ENCODE peak calls at places on chromosome 18, in five cellular contexts. F is A549, C is BE2C, D is ovary, A is kidney. H is an unnamed sample. For H3K4me1, the result is how much of the 10 kb centered on the place peaks cover.

GRCh38 chr18:45771587-45771986 is 47.6 kb downstream of the SLC14A1 start:
- DNase-seq in F (no peak), C (no peak), A (peak), D (no peak), H (no peak)

GRCh38 chr18:62576858-62577512 is 54.2 kb downstream of the ZCCHC2 start:
- DNase-seq in C (no peak), F (no peak), D (no peak), A (no peak), H (no peak)

GRCh38 chr18:38635706-38636105 is 1070.1 kb upstream of the CELF4 start:
- DNase-seq in A (no peak), D (no peak), C (no peak), F (no peak), H (no peak)

GRCh38 chr18:12121175-12122095 is 27.8 kb downstream of the ANKRD62 start:
- DNase-seq in D (no peak), A (no peak), F (no peak), C (no peak), H (no peak)

GRCh38 chr18:67813380-67814028 is 297.0 kb upstream of the DSEL start:
- DNase-seq in F (no peak), C (no peak), D (no peak), A (no peak), H (no peak)

GRCh38 chr18:52694804-52695203 is 354.8 kb downstream of the DCC start:
- DNase-seq in A (no peak), C (no peak), F (peak), D (no peak), H (no peak)

GRCh38 chr18:35397976-35398375 is 20.8 kb upstream of the ZNF396 start:
- DNase-seq in F (no peak), C (no peak), D (no peak), A (no peak), H (no peak)

GRCh38 chr18:48713302-48713701 is 174.5 kb downstream of the CTIF start:
- DNase-seq in F (no peak), A (peak), C (no peak), D (peak), H (peak)

GRCh38 chr18:25349131-25349925 is 2.6 kb downstream of the ZNF521 start:
- DNase-seq in A (no peak), D (peak), C (no peak), F (no peak), H (no peak)

GRCh38 chr18:25144835-25145234 is 207.1 kb downstream of the ZNF521 start:
- DNase-seq in C (no peak), D (peak), F (no peak), A (no peak), H (no peak)

GRCh38 chr18:11985532-11985931 is 4.2 kb downstream of the IMPA2 start:
- DNase-seq in C (no peak), F (no peak), D (no peak), A (peak), H (no peak)

GRCh38 chr18:72830109-72830508 is 37.7 kb downstream of the NETO1 start:
- DNase-seq in F (no peak), C (no peak), A (no peak), D (no peak), H (no peak)

GRCh38 chr18:48100168-48100495 is 169.7 kb upstream of the SMAD2 start:
- DNase-seq in C (no peak), D (no peak), A (no peak), F (no peak), H (no peak)

GRCh38 chr18:26190506-26190905 is 35.7 kb upstream of the TAF4B start:
- DNase-seq in A (no peak), F (no peak), C (no peak), D (no peak), H (no peak)

GRCh38 chr18:23992119-23992940 is 22.2 kb upstream of the TTC39C start:
- DNase-seq in C (no peak), D (peak), F (no peak), A (no peak), H (no peak)

GRCh38 chr18:34352385-34353163 is 127.9 kb upstream of the NOL4 start:
- DNase-seq in F (no peak), A (no peak), C (no peak), D (no peak), H (no peak)

GRCh38 chr18:79965119-79965902 is 868 bp downstream of the HSBP1L1 start:
- DNase-seq in A (peak), F (peak), D (peak), C (peak), H (no peak)

GRCh38 chr18:31493171-31493570 is 4.8 kb upstream of the DSG2 start:
- DNase-seq in F (no peak), D (no peak), C (no peak), A (no peak), H (no peak)

GRCh38 chr18:31977270-31977872 is 34.4 kb upstream of the TRAPPC8 start:
- DNase-seq in C (peak), D (peak), F (peak), A (no peak), H (no peak)

GRCh38 chr18:5370332-5370731 is 74.8 kb upstream of the ZBTB14 start:
- DNase-seq in F (no peak), A (no peak), D (no peak), C (no peak), H (no peak)

GRCh38 chr18:21305621-21306020 is 63.6 kb downstream of the GREB1L start:
- DNase-seq in D (no peak), F (no peak), A (no peak), C (no peak), H (no peak)

GRCh38 chr18:40534748-40535147 is 1420.3 kb upstream of the PIK3C3 start:
- DNase-seq in F (no peak), A (no peak), D (no peak), C (no peak), H (no peak)

GRCh38 chr18:26710460-26711096 is 154.9 kb downstream of the AQP4 start:
- DNase-seq in A (no peak), F (no peak), C (no peak), D (no peak), H (no peak)

GRCh38 chr18:8040021-8040420 is 472.9 kb downstream of the PTPRM start:
- DNase-seq in F (no peak), D (no peak), A (no peak), C (no peak), H (no peak)

GRCh38 chr18:31510319-31510718 is 12.3 kb downstream of the DSG2 start:
- DNase-seq in D (no peak), C (no peak), F (no peak), A (no peak), H (no peak)

GRCh38 chr18:48470484-48471180 is 61.4 kb upstream of the ZBTB7C start:
- DNase-seq in F (no peak), C (no peak), D (no peak), A (no peak), H (no peak)

GRCh38 chr18:9708882-9709877 is 1.1 kb downstream of the RAB31 start:
- DNase-seq in D (peak), F (no peak), C (no peak), A (no peak), H (no peak)

GRCh38 chr18:46261799-46262198 is 157.6 kb downstream of the HAUS1 start:
- DNase-seq in D (no peak), C (no peak), A (no peak), F (no peak), H (no peak)

GRCh38 chr18:60322591-60322990 is 50.0 kb downstream of the MC4R start:
- DNase-seq in D (no peak), A (no peak), F (no peak), C (no peak), H (no peak)

GRCh38 chr18:69992776-69993175 is 45.1 kb upstream of the CD226 start:
- DNase-seq in F (no peak), A (no peak), C (no peak), D (no peak), H (no peak)

GRCh38 chr18:79511671-79512301 is 116.1 kb downstream of the NFATC1 start:
- DNase-seq in C (no peak), F (no peak), D (peak), A (peak), H (peak)

GRCh38 chr18:23247896-23248295 is 112.6 kb downstream of the CABLES1 start:
- DNase-seq in D (no peak), A (no peak), F (no peak), C (no peak), H (no peak)

GRCh38 chr18:25587545-25587944 is 235.6 kb upstream of the ZNF521 start:
- DNase-seq in C (no peak), F (no peak), A (no peak), D (no peak), H (no peak)

GRCh38 chr18:59454909-59455727 is 96.1 kb upstream of the LMAN1 start:
- DNase-seq in A (no peak), C (peak), D (no peak), F (no peak), H (no peak)

GRCh38 chr18:76451475-76452331 is 43.3 kb downstream of the ZNF516 start:
- DNase-seq in C (peak), D (peak), F (no peak), A (no peak), H (peak)
- H3K4me1 ChIP-seq in C (under half), D (under half), F (under half), A (under half), H (half or more)

GRCh38 chr18:3380384-3380961 is 69.5 kb upstream of the TGIF1 start:
- DNase-seq in A (no peak), D (no peak), F (peak), C (no peak), H (peak)
- TF ChIP-seq CTCF in A (no peak), D (no peak), F (peak), C (no peak), H (no peak)

GRCh38 chr18:42271656-42272355 is 316.8 kb downstream of the PIK3C3 start:
- DNase-seq in D (no peak), A (no peak), F (no peak), C (no peak), H (no peak)
- H3K4me1 ChIP-seq in D (under half), A (under half), F (under half), C (under half), H (under half)

DNA sequence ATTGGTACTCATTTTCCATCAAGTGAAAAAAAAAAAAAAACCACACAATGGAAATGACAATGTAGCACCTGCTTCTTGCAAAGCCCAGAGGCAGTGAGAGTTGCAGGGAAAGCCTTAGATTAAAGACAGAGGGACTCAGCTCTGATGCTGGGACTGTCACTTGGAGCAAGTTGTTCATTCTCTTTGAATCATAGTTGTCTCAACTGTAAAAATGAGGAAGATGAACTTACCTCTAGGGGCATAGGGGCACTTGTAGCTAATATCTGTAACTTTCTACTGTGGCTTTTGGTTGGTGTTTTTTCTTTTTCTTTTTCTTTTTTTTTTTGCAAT is 81.4 kb upstream of the LPIN2 start:
- DNase-seq in F (no peak), A (no peak), D (no peak), C (no peak), H (no peak)
- TF ChIP-seq CTCF in F (no peak), A (no peak), D (no peak), C (no peak), H (no peak)

GRCh38 chr18:74291771-74292540 is at the start of gene CYB5A:
- DNase-seq in A (peak), F (peak), D (peak), C (peak), H (peak)

GRCh38 chr18:74290831-74291770 is 662 bp downstream of the CYB5A start:
- DNase-seq in D (peak), A (peak), C (no peak), F (no peak), H (no peak)

GRCh38 chr18:74288730-74289129 is 3.0 kb downstream of the CYB5A start:
- DNase-seq in C (no peak), D (no peak), F (no peak), A (no peak), H (no peak)

GRCh38 chr18:74289137-74289536 is 2.6 kb downstream of the CYB5A start:
- DNase-seq in C (no peak), F (no peak), D (no peak), A (no peak), H (no peak)

GRCh38 chr18:74289946-74290478 is 1.8 kb downstream of the CYB5A start:
- DNase-seq in F (no peak), A (no peak), D (no peak), C (no peak), H (no peak)
- H3K4me1 ChIP-seq in F (half or more), A (under half), D (under half), C (under half), H (under half)

DNA sequence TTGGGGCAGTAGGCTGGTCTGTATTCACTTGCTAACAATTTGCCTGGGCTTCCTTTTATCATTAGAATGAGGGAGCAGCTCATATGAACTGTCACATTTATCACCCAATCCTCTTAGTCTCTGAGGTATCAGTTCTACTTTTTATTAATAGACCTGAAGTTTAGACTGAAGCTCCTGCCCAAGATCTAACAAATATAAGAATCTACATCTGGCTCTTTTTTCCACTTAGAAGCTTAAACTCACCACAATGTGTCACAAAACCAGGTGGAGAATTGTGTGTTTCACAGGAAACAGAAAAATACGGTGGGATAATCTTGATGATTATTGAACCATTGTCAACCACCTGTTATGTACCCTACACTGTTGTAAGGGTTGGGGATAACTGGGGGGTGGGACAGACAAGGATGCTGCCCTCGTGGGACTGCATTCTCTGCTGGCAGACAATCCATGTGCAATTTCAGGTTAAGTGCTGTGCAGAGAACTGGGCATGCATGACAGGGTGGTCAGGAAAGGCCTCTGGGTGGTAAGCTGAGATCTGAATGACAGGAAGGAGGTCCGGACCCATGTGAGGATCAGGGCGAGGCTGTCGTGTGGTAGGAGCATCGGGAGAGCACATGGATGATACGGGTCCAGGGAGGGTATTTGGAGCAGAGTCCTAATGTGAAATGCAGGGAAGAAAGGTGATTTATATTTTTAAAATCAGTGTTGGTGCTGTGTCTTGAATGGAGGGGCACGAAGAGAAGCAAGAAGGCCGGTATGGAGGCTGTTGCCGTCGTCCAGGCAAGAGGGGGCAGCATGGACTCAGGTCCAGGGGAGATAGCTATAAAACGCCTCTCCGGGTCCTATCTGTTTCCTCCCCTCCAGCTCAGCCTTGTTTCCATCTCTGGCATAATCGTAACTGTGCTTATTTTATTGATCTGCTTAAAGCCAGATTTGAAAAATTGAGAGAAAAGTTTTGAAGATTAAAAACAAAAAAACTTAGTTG is 17.6 kb downstream of the MYL12B start:
- DNase-seq in D (no peak), F (no peak), C (no peak), A (no peak), H (no peak)
- TF ChIP-seq CTCF in D (no peak), F (no peak), C (no peak), A (no peak), H (no peak)

DNA sequence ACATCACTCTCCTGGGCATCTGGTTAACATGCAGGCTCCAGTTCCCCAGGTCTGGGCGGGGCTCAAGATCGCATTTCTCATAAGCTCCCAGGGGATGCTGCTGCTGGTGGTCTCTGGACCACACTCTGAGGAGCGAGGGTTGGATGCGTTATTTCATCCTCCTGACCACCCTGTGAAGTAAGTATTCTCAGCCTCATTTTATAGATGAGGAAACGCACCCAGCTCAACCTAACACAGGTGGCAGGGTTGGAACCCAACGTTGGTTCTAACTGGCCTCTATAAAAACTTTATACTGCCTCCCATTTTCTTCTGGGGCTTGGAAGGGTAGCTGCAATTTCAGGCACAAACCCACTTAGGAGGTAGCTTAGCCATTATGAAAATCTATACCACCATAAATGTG is 120.5 kb downstream of the FAM210A start:
- DNase-seq in D (no peak), C (no peak), F (no peak), A (no peak), H (no peak)
- H3K4me1 ChIP-seq in D (under half), C (under half), F (under half), A (under half), H (under half)

DNA sequence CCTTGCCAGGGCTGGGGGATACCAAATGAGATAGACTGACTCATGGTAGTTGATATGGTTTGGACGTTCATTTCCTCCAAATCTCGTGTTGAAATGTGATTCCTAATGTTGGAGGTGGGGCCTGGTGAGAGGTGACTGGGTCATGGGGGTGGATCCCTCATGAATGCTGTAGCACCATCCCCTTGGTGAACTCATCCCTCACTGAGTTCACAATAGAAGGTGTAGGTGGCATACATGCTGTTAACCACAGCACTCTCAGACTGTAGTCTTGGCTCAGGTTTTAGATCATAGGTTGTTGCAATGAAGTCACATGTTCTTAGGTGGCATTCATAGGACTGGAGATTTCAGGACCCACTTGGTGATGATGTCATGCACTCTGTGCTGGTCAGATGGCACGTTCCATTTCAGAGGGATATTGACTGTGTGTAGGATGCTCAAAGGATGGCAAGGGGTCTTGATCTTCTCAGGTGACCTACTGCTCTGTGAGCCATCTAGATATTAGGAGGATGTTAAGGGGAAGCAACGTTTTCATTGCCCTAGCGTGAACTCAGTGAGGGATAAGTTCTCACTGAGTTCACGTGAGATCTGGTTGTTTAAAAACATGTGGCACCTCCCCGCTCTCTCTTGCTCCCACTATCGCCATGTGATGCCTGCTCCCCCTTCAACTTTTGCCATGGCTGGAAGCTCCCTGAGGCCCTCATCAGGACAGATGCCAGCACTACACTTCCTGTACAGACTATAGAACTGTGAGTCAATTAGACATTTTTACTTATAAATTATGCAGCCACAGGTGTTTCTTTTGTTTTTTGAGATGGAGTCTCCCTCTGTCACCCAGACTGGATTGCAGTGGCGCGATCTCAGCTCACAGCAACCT is 73.8 kb upstream of the ACAA2 start:
- DNase-seq in A (no peak), F (no peak), D (no peak), C (no peak), H (no peak)
- TF ChIP-seq CTCF in A (no peak), F (no peak), D (no peak), C (peak), H (no peak)

GRCh38 chr18:54278615-54279014 is 9.3 kb downstream of the POLI start:
- DNase-seq in D (no peak), A (no peak), C (no peak), F (no peak), H (no peak)
- H3K4me1 ChIP-seq in D (under half), A (under half), C (under half), F (under half), H (under half)

GRCh38 chr18:58224425-58224750 is 180.4 kb downstream of the NEDD4L start:
- DNase-seq in A (no peak), F (no peak), C (no peak), D (no peak), H (no peak)
- TF ChIP-seq CTCF in A (no peak), F (no peak), C (no peak), D (no peak), H (no peak)

H was measured in gastrocnemius medialis.